ENCODE peak calls at places on chromosome 9, in eight cellular contexts. G, J, O, V, S, R, P and D are unnamed samples. For H3K4me1, the result is how much of the 10 kb centered on the place peaks cover.

GRCh38 chr9:88583901-88584596 is 49.1 kb downstream of the NXNL2 start:
- DNase-seq in G (peak), J (no peak), O (peak), V (peak), S (peak), R (no peak), P (peak), D (no peak)

GRCh38 chr9:92763721-92764380 is 782 bp downstream of the BICD2 start:
- DNase-seq in G (no peak), J (peak), O (peak), V (no peak), S (no peak), R (peak), P (no peak), D (peak)

GRCh38 chr9:95131023-95131943 is 186.2 kb downstream of the FANCC start:
- DNase-seq in G (peak), J (peak), O (peak), V (peak), S (peak), R (peak), P (peak), D (peak)

GRCh38 chr9:70374962-70375618 is 39.4 kb downstream of the KLF9 start:
- DNase-seq in G (no peak), J (no peak), O (no peak), V (no peak), S (no peak), R (no peak), P (no peak), D (no peak)

GRCh38 chr9:81534138-81534865 is 155.0 kb downstream of the TLE1 start:
- DNase-seq in G (no peak), J (no peak), O (peak), V (no peak), S (peak), R (no peak), P (peak), D (no peak)

GRCh38 chr9:124968238-124968637 is 27.4 kb upstream of the GOLGA1 start:
- DNase-seq in G (no peak), J (no peak), O (no peak), V (no peak), S (no peak), R (no peak), P (no peak), D (no peak)

GRCh38 chr9:81632599-81632998 is 56.7 kb downstream of the TLE1 start:
- DNase-seq in G (peak), J (no peak), O (peak), V (no peak), S (peak), R (no peak), P (no peak), D (no peak)

GRCh38 chr9:116450378-116451139 is 236.5 kb upstream of the TRIM32 start:
- DNase-seq in G (peak), J (no peak), O (peak), V (no peak), S (peak), R (peak), P (no peak), D (no peak)

GRCh38 chr9:12368569-12368968 is 324.6 kb upstream of the TYRP1 start:
- DNase-seq in G (no peak), J (no peak), O (no peak), V (no peak), S (no peak), R (no peak), P (no peak), D (no peak)

GRCh38 chr9:137181680-137182079 is 6.7 kb downstream of the ANAPC2 start:
- DNase-seq in G (no peak), J (no peak), O (no peak), V (no peak), S (no peak), R (no peak), P (no peak), D (no peak)

DNA sequence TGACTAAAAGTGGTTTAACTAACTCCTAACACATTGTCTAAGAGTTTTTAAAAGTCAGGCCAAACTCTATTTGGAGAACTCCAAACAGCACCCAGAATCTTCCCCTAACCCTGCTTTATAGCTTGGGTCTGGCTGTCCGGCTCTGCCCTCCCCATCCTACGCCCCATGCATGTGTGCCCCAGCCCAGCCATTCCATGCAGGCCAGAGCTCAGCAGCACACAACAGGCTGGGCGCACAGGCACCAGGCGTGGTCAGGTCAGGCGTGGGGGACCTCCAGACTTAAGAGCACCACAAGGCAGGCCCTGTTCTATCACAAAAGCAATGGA is 31.1 kb downstream of the SHB start:
- DNase-seq in G (no peak), J (no peak), O (no peak), V (no peak), S (no peak), R (no peak), P (no peak), D (no peak)
- H3K4me1 ChIP-seq in G (under half), J (under half), O (half or more), V (half or more), S (half or more), R (half or more), P (half or more), D (under half)

DNA sequence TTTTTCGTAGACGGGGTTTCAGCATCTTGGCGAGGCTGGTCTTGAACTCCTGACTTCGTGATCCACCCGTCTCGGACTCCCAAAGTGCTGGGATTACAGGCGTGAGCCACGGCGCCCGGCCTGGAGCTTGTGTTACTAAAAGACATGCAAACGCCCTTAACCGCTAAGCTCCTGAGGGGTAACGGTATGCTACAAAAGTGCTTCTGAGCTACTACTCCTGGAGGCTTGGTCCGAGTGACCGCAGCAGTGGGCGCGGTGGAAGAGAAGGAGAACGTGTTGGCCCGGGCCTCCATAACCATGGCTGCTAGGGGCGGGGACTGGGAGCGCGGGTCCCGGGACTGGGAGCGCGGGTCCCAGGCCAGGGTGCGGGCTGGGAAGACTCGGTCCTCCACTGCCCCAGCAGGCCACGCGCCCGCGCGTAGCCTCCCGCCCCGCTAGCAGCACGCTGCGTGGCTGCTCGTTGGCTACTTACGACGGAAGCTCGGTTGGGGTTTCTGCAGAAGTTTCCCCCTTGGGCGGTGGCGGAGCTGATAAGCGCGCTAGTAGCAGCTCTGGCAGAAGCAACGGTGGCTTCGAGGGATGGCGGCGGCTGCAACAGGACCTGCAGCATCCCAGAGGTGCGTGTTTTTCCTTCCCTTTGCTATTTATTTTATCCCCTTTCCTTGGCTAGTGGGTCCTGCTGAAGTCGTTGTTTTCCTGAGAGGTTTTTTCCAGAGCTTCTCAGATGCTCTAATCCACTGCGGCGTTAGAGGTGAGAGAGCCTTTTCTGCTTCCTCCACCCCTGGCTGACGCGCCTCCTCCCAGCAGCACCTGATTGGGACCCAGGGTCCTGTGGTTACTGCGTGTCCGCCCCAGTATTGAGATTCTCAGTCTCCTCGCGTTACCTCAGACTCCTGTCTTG is 69.3 kb upstream of the CCDC180 start:
- DNase-seq in G (peak), J (peak), O (peak), V (peak), S (peak), R (peak), P (no peak), D (peak)
- TF ChIP-seq EZH2 in G (no peak), J (no peak), O (no peak), V (no peak), S (no peak), R (no peak), P (no peak), D (no peak)

GRCh38 chr9:109537288-109537687 is 39.2 kb upstream of the PTPN3 start:
- DNase-seq in G (no peak), J (no peak), O (no peak), V (no peak), S (no peak), R (no peak), P (peak), D (no peak)

GRCh38 chr9:109535365-109535764 is 37.3 kb upstream of the PTPN3 start:
- DNase-seq in G (no peak), J (no peak), O (no peak), V (peak), S (no peak), R (no peak), P (no peak), D (no peak)

GRCh38 chr9:109534151-109534550 is 36.0 kb upstream of the PTPN3 start:
- DNase-seq in G (no peak), J (no peak), O (no peak), V (no peak), S (no peak), R (no peak), P (no peak), D (no peak)

GRCh38 chr9:109536859-109537258 is 38.8 kb upstream of the PTPN3 start:
- DNase-seq in G (no peak), J (no peak), O (no peak), V (no peak), S (no peak), R (no peak), P (no peak), D (no peak)

DNA sequence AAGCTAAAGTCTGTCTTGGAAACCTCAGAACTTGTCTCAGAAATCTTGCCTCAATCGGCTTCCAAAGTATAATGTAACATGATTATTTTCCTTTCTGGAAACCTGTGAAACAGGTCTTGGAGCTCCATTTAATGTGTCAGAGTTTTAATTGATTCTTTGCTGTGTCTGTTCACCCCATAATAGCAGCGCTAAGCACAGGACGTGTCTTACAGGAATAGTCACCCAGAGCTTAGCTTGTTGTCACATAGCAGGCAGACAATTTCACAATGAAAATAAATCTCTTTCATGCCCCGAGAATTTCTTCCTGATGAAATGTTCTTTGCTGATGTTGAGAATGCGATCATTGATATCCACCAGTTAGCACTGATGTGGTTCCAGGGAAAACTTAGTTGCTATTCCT is 40.2 kb upstream of the PTPN3 start:
- DNase-seq in G (no peak), J (no peak), O (no peak), V (no peak), S (peak), R (peak), P (no peak), D (no peak)
- H3K4me3 ChIP-seq in G (no peak), J (no peak), O (no peak), V (no peak), S (no peak), R (peak), P (no peak), D (no peak)

DNA sequence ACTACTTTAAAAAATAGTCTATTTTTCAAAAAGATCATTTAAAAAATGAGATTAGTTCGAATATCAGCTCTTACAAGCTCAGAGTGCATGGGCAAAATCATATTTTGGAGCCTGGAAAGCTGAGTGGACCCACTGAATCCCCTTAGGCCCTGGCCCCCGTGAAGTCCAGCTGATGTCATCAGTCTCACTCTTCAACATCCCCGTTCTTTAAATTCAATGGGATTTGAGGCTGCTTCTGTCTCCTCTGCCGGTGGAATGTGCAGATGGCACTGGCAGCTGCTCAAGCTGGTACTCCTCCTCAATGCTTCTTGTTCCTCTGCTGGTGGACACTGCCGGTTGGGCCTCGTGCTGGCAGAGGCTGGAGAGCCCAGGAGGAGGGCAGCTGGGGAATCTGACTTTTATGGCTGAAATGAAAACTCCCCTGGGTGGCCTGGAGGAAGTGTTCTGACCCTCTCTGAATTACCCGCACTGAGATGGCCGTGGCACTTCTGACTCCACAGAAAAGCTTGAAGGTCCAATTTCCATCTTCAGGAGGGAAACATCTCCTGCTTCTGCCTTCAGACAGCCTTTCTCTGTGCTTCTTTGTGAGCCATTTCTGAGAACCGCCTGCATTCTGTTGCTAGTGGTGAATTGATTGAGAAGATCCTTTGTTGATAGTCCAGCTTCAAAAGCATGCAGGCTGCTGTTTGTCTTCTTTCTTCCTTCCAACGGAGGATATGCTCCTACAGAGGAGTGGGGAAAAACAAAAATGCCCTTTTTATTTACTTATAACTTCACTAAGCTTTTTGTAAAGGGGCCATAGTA is 298.9 kb downstream of the TMEM38B start:
- DNase-seq in G (no peak), J (no peak), O (no peak), V (no peak), S (no peak), R (no peak), P (no peak), D (no peak)
- H3K4me1 ChIP-seq in G (under half), J (under half), O (under half), V (under half), S (under half), R (under half), P (under half), D (under half)